ENCODE peak calls at places on chromosome 5, in ten cellular contexts. N is NT2/D1; Q is choroid plexus epithelial cell; I is NCI-H460; A is lower leg skin; H is effector memory CD4-positive, alpha-beta T cell; V is A673; F is Ammon's horn; S is SK-MEL-5; U is activated effector memory CD4-positive, alpha-beta T cell treated with anti-CD3 and anti-CD28 coated beads, Interleukin-2, amount 50 U/mL, for 16 hours. L is an unnamed sample.

GRCh38 chr5:1212271-1212670 is 10.9 kb downstream of the SLC6A19 start:
- DNase-seq in N (no peak), S (no peak), Q (no peak), A (no peak), U (no peak), V (no peak), I (no peak), H (no peak), F (no peak), L (no peak)

GRCh38 chr5:32534056-32534455 is 51.3 kb upstream of the SUB1 start:
- DNase-seq in A (no peak), Q (no peak), S (no peak), I (no peak), H (no peak), F (no peak), V (no peak), U (no peak), N (no peak), L (no peak)

GRCh38 chr5:58965677-58966414 is 383.0 kb downstream of the RAB3C start:
- DNase-seq in N (no peak), U (no peak), A (no peak), V (no peak), H (no peak), I (no peak), S (no peak), Q (no peak), F (no peak), L (no peak)

GRCh38 chr5:107930891-107931290 is 260.2 kb upstream of the EFNA5 start:
- DNase-seq in Q (no peak), U (no peak), H (no peak), V (no peak), I (no peak), S (no peak), F (no peak), A (no peak), N (no peak), L (no peak)

GRCh38 chr5:43643750-43644149 is 40.8 kb downstream of the NNT start:
- DNase-seq in N (no peak), A (no peak), I (no peak), H (no peak), V (no peak), F (peak), Q (no peak), S (no peak), U (no peak), L (no peak)

GRCh38 chr5:41790038-41790776 is 80.0 kb downstream of the OXCT1 start:
- DNase-seq in H (no peak), V (peak), F (no peak), U (no peak), I (no peak), A (no peak), S (no peak), N (no peak), Q (no peak), L (peak)

GRCh38 chr5:179762079-179762780 is 29.6 kb downstream of the MAML1 start:
- DNase-seq in I (no peak), V (peak), Q (peak), H (peak), N (no peak), F (no peak), S (no peak), A (no peak), U (no peak), L (peak)

GRCh38 chr5:59485629-59486439 is 407.7 kb downstream of the PDE4D start:
- DNase-seq in H (no peak), F (no peak), A (no peak), Q (no peak), I (peak), U (no peak), N (no peak), V (peak), S (peak), L (peak)

GRCh38 chr5:51033215-51033614 is 350.0 kb upstream of the ISL1 start:
- DNase-seq in F (no peak), H (no peak), A (no peak), V (no peak), U (no peak), Q (no peak), S (no peak), N (no peak), I (no peak), L (no peak)

GRCh38 chr5:147452137-147452838 is 57.6 kb downstream of the DPYSL3 start:
- DNase-seq in F (peak), I (no peak), A (no peak), Q (no peak), S (no peak), N (no peak), V (no peak), U (no peak), H (no peak), L (no peak)

GRCh38 chr5:135737701-135738563 is 96.5 kb upstream of the SLC25A48 start:
- DNase-seq in H (no peak), S (no peak), A (peak), I (no peak), U (no peak), N (no peak), V (no peak), F (no peak), Q (no peak), L (no peak)

GRCh38 chr5:72106922-72107873 is at the start of gene MAP1B:
- DNase-seq in Q (peak), V (peak), I (peak), S (peak), U (no peak), H (no peak), F (peak), N (peak), A (peak), L (peak)

GRCh38 chr5:147466581-147466980 is 43.3 kb downstream of the DPYSL3 start:
- DNase-seq in S (no peak), V (no peak), Q (no peak), U (no peak), F (peak), N (no peak), A (no peak), H (no peak), I (no peak), L (no peak)

GRCh38 chr5:64836190-64836750 is 67.5 kb downstream of the CWC27 start:
- DNase-seq in I (no peak), Q (no peak), N (no peak), V (no peak), A (no peak), U (no peak), F (no peak), H (no peak), S (no peak), L (no peak)

GRCh38 chr5:165066751-165067150 is 1561.3 kb downstream of the MAT2B start:
- DNase-seq in I (no peak), N (no peak), Q (no peak), V (no peak), F (no peak), A (no peak), S (no peak), U (no peak), H (no peak), L (no peak)

GRCh38 chr5:119129770-119130169 is 58.9 kb downstream of the DMXL1 start:
- DNase-seq in A (no peak), H (no peak), V (no peak), I (no peak), Q (no peak), N (no peak), F (no peak), U (no peak), S (no peak), L (no peak)